ENCODE peak calls at places on chromosomes 4 and X, in eight cellular contexts. One of them, this sample, is unnamed.

GRCh38 chrX:88072339-88073030 is 554.9 kb downstream of the KLHL4 start:
- DNase-seq in neural progenitor cell: no peak
- DNase-seq in endothelial cell of umbilical vein: no peak
- DNase-seq in left ventricle myocardium inferior: no peak
- DNase-seq in transverse colon: no peak
- DNase-seq in GM13976: no peak
- DNase-seq in tibial nerve: no peak
- DNase-seq in AG04450: no peak
- DNase-seq in this sample: no peak

GRCh38 chr4:166726832-166727231 is 507.5 kb downstream of the SPOCK3 start:
- DNase-seq in transverse colon: no peak
- DNase-seq in AG04450: no peak
- DNase-seq in tibial nerve: no peak
- DNase-seq in GM13976: no peak
- DNase-seq in endothelial cell of umbilical vein: no peak
- DNase-seq in neural progenitor cell: no peak
- DNase-seq in left ventricle myocardium inferior: no peak
- DNase-seq in this sample: no peak

GRCh38 chrX:149541521-149542047 is 772 bp downstream of the EOLA1 start:
- DNase-seq in tibial nerve: no peak
- DNase-seq in AG04450: no peak
- DNase-seq in neural progenitor cell: peak; percentile 72
- DNase-seq in transverse colon: no peak
- DNase-seq in GM13976: no peak
- DNase-seq in left ventricle myocardium inferior: no peak
- DNase-seq in endothelial cell of umbilical vein: no peak
- DNase-seq in this sample: peak; percentile 77

GRCh38 chr4:169102011-169102410 is 92.0 kb upstream of the CBR4 start:
- DNase-seq in GM13976: no peak
- DNase-seq in left ventricle myocardium inferior: no peak
- DNase-seq in endothelial cell of umbilical vein: peak; percentile 14
- DNase-seq in AG04450: no peak
- DNase-seq in neural progenitor cell: no peak
- DNase-seq in transverse colon: no peak
- DNase-seq in tibial nerve: no peak
- DNase-seq in this sample: no peak

GRCh38 chrX:41121766-41122165 is 36.5 kb downstream of the USP9X start:
- DNase-seq in left ventricle myocardium inferior: no peak
- DNase-seq in transverse colon: no peak
- DNase-seq in tibial nerve: no peak
- DNase-seq in GM13976: no peak
- DNase-seq in AG04450: no peak
- DNase-seq in endothelial cell of umbilical vein: no peak
- DNase-seq in neural progenitor cell: no peak
- DNase-seq in this sample: no peak

GRCh38 chrX:39953879-39954278 is 143.9 kb downstream of the BCOR start:
- DNase-seq in transverse colon: peak; percentile 86
- DNase-seq in AG04450: peak; percentile 8
- DNase-seq in neural progenitor cell: no peak
- DNase-seq in endothelial cell of umbilical vein: peak; percentile 43
- DNase-seq in tibial nerve: peak; percentile 31
- DNase-seq in left ventricle myocardium inferior: peak; percentile 72
- DNase-seq in GM13976: no peak
- DNase-seq in this sample: peak; percentile 91

GRCh38 chr4:3471098-3471760 is 8.1 kb downstream of the DOK7 start:
- DNase-seq in tibial nerve: no peak
- DNase-seq in GM13976: no peak
- DNase-seq in transverse colon: no peak
- DNase-seq in neural progenitor cell: peak; percentile 1
- DNase-seq in AG04450: no peak
- DNase-seq in left ventricle myocardium inferior: no peak
- DNase-seq in endothelial cell of umbilical vein: no peak
- DNase-seq in this sample: peak; percentile 66

GRCh38 chrX:153967536-153968214 is 3.9 kb downstream of the HCFC1 start:
- DNase-seq in tibial nerve: no peak
- DNase-seq in left ventricle myocardium inferior: no peak
- DNase-seq in endothelial cell of umbilical vein: peak; percentile 24
- DNase-seq in neural progenitor cell: no peak
- DNase-seq in AG04450: no peak
- DNase-seq in transverse colon: no peak
- DNase-seq in GM13976: no peak
- DNase-seq in this sample: no peak

GRCh38 chrX:129585143-129585542 is 45.1 kb downstream of the OCRL start:
- DNase-seq in endothelial cell of umbilical vein: no peak
- DNase-seq in tibial nerve: no peak
- DNase-seq in transverse colon: no peak
- DNase-seq in AG04450: no peak
- DNase-seq in neural progenitor cell: no peak
- DNase-seq in GM13976: no peak
- DNase-seq in left ventricle myocardium inferior: no peak
- DNase-seq in this sample: no peak

GRCh38 chr4:100493756-100494155 is 24.1 kb downstream of the EMCN start:
- DNase-seq in endothelial cell of umbilical vein: peak; percentile 24
- DNase-seq in GM13976: no peak
- DNase-seq in left ventricle myocardium inferior: no peak
- DNase-seq in tibial nerve: no peak
- DNase-seq in neural progenitor cell: no peak
- DNase-seq in transverse colon: no peak
- DNase-seq in AG04450: no peak
- DNase-seq in this sample: no peak

GRCh38 chr4:78880874-78881492 is 58.3 kb downstream of the PAQR3 start:
- DNase-seq in tibial nerve: no peak
- DNase-seq in transverse colon: no peak
- DNase-seq in GM13976: no peak
- DNase-seq in AG04450: no peak
- DNase-seq in left ventricle myocardium inferior: no peak
- DNase-seq in endothelial cell of umbilical vein: peak; percentile 58
- DNase-seq in neural progenitor cell: no peak
- DNase-seq in this sample: no peak
- TF ChIP-seq CTCF in tibial nerve: no peak
- TF ChIP-seq CTCF in transverse colon: no peak
- TF ChIP-seq CTCF in GM13976: no peak
- TF ChIP-seq CTCF in AG04450: no peak
- TF ChIP-seq CTCF in left ventricle myocardium inferior: no peak
- TF ChIP-seq CTCF in endothelial cell of umbilical vein: no peak
- TF ChIP-seq CTCF in neural progenitor cell: no peak
- TF ChIP-seq CTCF in this sample: no peak

GRCh38 chr4:164012396-164013027 is 518.0 kb downstream of the TMA16 start:
- DNase-seq in GM13976: peak; percentile 3
- DNase-seq in endothelial cell of umbilical vein: no peak
- DNase-seq in AG04450: no peak
- DNase-seq in left ventricle myocardium inferior: no peak
- DNase-seq in neural progenitor cell: peak; percentile 76
- DNase-seq in tibial nerve: no peak
- DNase-seq in transverse colon: no peak
- DNase-seq in this sample: no peak
- TF ChIP-seq CTCF in GM13976: peak; percentile 26
- TF ChIP-seq CTCF in endothelial cell of umbilical vein: no peak
- TF ChIP-seq CTCF in AG04450: no peak
- TF ChIP-seq CTCF in left ventricle myocardium inferior: no peak
- TF ChIP-seq CTCF in neural progenitor cell: peak; percentile 80
- TF ChIP-seq CTCF in tibial nerve: no peak
- TF ChIP-seq CTCF in transverse colon: no peak
- TF ChIP-seq CTCF in this sample: peak; percentile 70

DNA sequence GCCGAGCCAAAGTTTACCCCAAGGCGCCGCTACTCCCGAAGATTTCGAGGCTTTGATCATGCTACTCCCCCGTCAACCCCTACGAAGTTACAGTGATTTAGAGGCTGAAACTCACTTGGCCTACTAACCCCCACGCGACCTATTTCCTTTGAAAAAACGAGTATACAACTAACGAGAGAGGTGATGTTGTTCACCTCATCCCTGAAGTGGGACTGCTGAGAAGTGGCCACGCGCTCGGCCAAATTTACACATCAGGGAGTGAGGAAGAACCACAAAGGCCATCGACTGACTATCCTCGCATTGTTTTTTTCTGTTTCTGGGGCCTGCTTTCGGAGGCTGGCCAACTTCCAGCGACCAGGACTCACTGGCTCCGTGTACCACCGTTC is 37.7 kb downstream of the PGRMC1 start:
- DNase-seq in endothelial cell of umbilical vein: no peak
- DNase-seq in AG04450: no peak
- DNase-seq in neural progenitor cell: no peak
- DNase-seq in tibial nerve: no peak
- DNase-seq in transverse colon: no peak
- DNase-seq in left ventricle myocardium inferior: no peak
- DNase-seq in GM13976: no peak
- DNase-seq in this sample: peak; percentile 41
- TF ChIP-seq CTCF in endothelial cell of umbilical vein: no peak
- TF ChIP-seq CTCF in AG04450: no peak
- TF ChIP-seq CTCF in neural progenitor cell: no peak
- TF ChIP-seq CTCF in tibial nerve: no peak
- TF ChIP-seq CTCF in transverse colon: no peak
- TF ChIP-seq CTCF in left ventricle myocardium inferior: no peak
- TF ChIP-seq CTCF in GM13976: no peak
- TF ChIP-seq CTCF in this sample: no peak

GRCh38 chr4:41751325-41752061 is 3.0 kb upstream of the PHOX2B start:
- DNase-seq in transverse colon: no peak
- DNase-seq in left ventricle myocardium inferior: no peak
- DNase-seq in AG04450: no peak
- DNase-seq in endothelial cell of umbilical vein: no peak
- DNase-seq in tibial nerve: no peak
- DNase-seq in neural progenitor cell: peak; percentile 65
- DNase-seq in GM13976: peak; percentile 42
- DNase-seq in this sample: no peak
- TF ChIP-seq CTCF in transverse colon: no peak
- TF ChIP-seq CTCF in left ventricle myocardium inferior: peak; percentile 23
- TF ChIP-seq CTCF in AG04450: peak; percentile 45
- TF ChIP-seq CTCF in endothelial cell of umbilical vein: peak; percentile 15
- TF ChIP-seq CTCF in tibial nerve: no peak
- TF ChIP-seq CTCF in neural progenitor cell: peak; percentile 61
- TF ChIP-seq CTCF in GM13976: peak; percentile 2
- TF ChIP-seq CTCF in this sample: peak; percentile 26

GRCh38 chr4:161704653-161705052 is 459.1 kb downstream of the FSTL5 start:
- DNase-seq in endothelial cell of umbilical vein: no peak
- DNase-seq in left ventricle myocardium inferior: no peak
- DNase-seq in transverse colon: no peak
- DNase-seq in tibial nerve: no peak
- DNase-seq in GM13976: no peak
- DNase-seq in AG04450: no peak
- DNase-seq in neural progenitor cell: no peak
- DNase-seq in this sample: no peak
- TF ChIP-seq CTCF in endothelial cell of umbilical vein: no peak
- TF ChIP-seq CTCF in left ventricle myocardium inferior: no peak
- TF ChIP-seq CTCF in transverse colon: no peak
- TF ChIP-seq CTCF in tibial nerve: no peak
- TF ChIP-seq CTCF in GM13976: no peak
- TF ChIP-seq CTCF in AG04450: no peak
- TF ChIP-seq CTCF in neural progenitor cell: no peak
- TF ChIP-seq CTCF in this sample: no peak

GRCh38 chrX:6644411-6644810 is 109.5 kb upstream of the VCX3A start:
- DNase-seq in left ventricle myocardium inferior: no peak
- DNase-seq in endothelial cell of umbilical vein: no peak
- DNase-seq in GM13976: no peak
- DNase-seq in tibial nerve: no peak
- DNase-seq in AG04450: no peak
- DNase-seq in transverse colon: no peak
- DNase-seq in neural progenitor cell: no peak
- DNase-seq in this sample: no peak
- TF ChIP-seq CTCF in left ventricle myocardium inferior: no peak
- TF ChIP-seq CTCF in endothelial cell of umbilical vein: no peak
- TF ChIP-seq CTCF in GM13976: no peak
- TF ChIP-seq CTCF in tibial nerve: no peak
- TF ChIP-seq CTCF in AG04450: no peak
- TF ChIP-seq CTCF in transverse colon: no peak
- TF ChIP-seq CTCF in neural progenitor cell: peak; percentile 39
- TF ChIP-seq CTCF in this sample: peak; percentile 54

DNA sequence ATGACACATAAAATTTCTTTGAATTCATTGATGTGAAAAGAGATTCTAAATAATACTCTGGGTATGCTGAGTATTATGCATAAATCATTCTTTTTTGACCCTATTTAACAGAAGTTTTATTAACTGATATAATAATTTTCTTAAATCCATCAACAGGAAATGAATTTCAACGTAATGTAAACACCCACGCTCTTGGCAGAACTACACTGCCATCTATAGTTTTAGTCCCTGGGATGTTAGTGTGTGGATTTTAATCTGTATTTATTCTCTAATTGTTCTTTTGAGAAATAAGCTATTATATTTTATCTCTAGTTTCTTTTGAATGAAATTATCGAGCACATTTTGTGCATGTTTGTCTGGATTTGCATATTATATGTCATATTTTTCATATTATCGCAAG is 666.8 kb upstream of the NDST4 start:
- DNase-seq in left ventricle myocardium inferior: no peak
- DNase-seq in transverse colon: no peak
- DNase-seq in endothelial cell of umbilical vein: no peak
- DNase-seq in neural progenitor cell: no peak
- DNase-seq in tibial nerve: no peak
- DNase-seq in AG04450: no peak
- DNase-seq in GM13976: no peak
- DNase-seq in this sample: no peak
- TF ChIP-seq CTCF in left ventricle myocardium inferior: no peak
- TF ChIP-seq CTCF in transverse colon: no peak
- TF ChIP-seq CTCF in endothelial cell of umbilical vein: no peak
- TF ChIP-seq CTCF in neural progenitor cell: peak; percentile 18
- TF ChIP-seq CTCF in tibial nerve: no peak
- TF ChIP-seq CTCF in AG04450: no peak
- TF ChIP-seq CTCF in GM13976: no peak
- TF ChIP-seq CTCF in this sample: no peak